ENCODE peak calls at places on chromosomes 12 and 14, in four cellular contexts. One of them, this sample, is unnamed.

GRCh38 chr14:71783101-71783500 is 149.1 kb upstream of the RGS6 start:
- DNase-seq in tibial nerve: no peak
- DNase-seq in small intestine: no peak
- DNase-seq in cardiac muscle cell: no peak
- DNase-seq in this sample: no peak

GRCh38 chr12:24361860-24362581 is 412.6 kb upstream of the SOX5 start:
- DNase-seq in tibial nerve: no peak
- DNase-seq in small intestine: no peak
- DNase-seq in cardiac muscle cell: no peak
- DNase-seq in this sample: no peak

GRCh38 chr14:34199585-34199984 is 248.7 kb upstream of the EGLN3 start:
- DNase-seq in tibial nerve: no peak
- DNase-seq in small intestine: no peak
- DNase-seq in cardiac muscle cell: no peak
- DNase-seq in this sample: no peak

GRCh38 chr12:87136330-87136976 is 880.3 kb upstream of the MGAT4C start:
- DNase-seq in tibial nerve: no peak
- DNase-seq in small intestine: no peak
- DNase-seq in cardiac muscle cell: no peak
- DNase-seq in this sample: no peak

GRCh38 chr12:129540954-129541353 is 362.9 kb downstream of the TMEM132D start:
- DNase-seq in tibial nerve: no peak
- DNase-seq in small intestine: no peak
- DNase-seq in cardiac muscle cell: no peak
- DNase-seq in this sample: no peak

GRCh38 chr14:31921251-31921650 is 155.9 kb upstream of the ARHGAP5 start:
- DNase-seq in tibial nerve: no peak
- DNase-seq in small intestine: no peak
- DNase-seq in cardiac muscle cell: no peak
- DNase-seq in this sample: no peak

GRCh38 chr14:59484611-59485174 is 376 bp downstream of the JKAMP start:
- DNase-seq in tibial nerve: no peak
- DNase-seq in small intestine: peak; percentile 35
- DNase-seq in cardiac muscle cell: no peak
- DNase-seq in this sample: no peak

GRCh38 chr12:69036999-69037398 is 104.0 kb upstream of the CPM start:
- DNase-seq in tibial nerve: no peak
- DNase-seq in small intestine: no peak
- DNase-seq in cardiac muscle cell: no peak
- DNase-seq in this sample: no peak

GRCh38 chr12:112018571-112019237 is 5.5 kb downstream of the ERP29 start:
- DNase-seq in tibial nerve: no peak
- DNase-seq in small intestine: no peak
- DNase-seq in cardiac muscle cell: no peak
- DNase-seq in this sample: no peak

GRCh38 chr12:45655753-45656152 is 73.8 kb upstream of the ARID2 start:
- DNase-seq in tibial nerve: no peak
- DNase-seq in small intestine: no peak
- DNase-seq in cardiac muscle cell: no peak
- DNase-seq in this sample: no peak

GRCh38 chr14:85279407-85279806 is 250.5 kb upstream of the FLRT2 start:
- DNase-seq in tibial nerve: no peak
- DNase-seq in small intestine: no peak
- DNase-seq in cardiac muscle cell: no peak
- DNase-seq in this sample: no peak

GRCh38 chr14:85276829-85277228 is 253.1 kb upstream of the FLRT2 start:
- DNase-seq in tibial nerve: no peak
- DNase-seq in small intestine: no peak
- DNase-seq in cardiac muscle cell: peak; percentile 9
- DNase-seq in this sample: no peak

GRCh38 chr14:85273099-85273677 is 256.8 kb upstream of the FLRT2 start:
- DNase-seq in tibial nerve: no peak
- DNase-seq in small intestine: no peak
- DNase-seq in cardiac muscle cell: no peak
- DNase-seq in this sample: no peak

DNA sequence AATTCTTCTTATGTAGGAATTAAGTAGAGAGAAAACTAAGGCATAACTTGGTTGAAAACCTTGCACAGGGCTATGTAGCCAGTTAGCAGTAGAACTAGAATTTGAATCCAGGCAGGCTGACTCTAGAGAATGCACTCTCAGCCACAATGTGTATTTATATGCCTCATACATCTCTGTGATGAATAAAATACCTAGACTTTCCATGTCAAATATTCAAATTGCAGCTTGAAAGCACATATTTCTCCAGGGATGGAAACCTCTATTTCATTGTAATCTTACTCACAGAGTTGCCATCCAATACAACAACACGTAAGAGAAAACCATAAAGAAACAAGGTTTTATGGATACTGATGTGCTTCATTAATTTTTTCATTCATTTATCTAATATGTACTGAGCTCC is 256.0 kb upstream of the FLRT2 start:
- DNase-seq in tibial nerve: no peak
- DNase-seq in small intestine: no peak
- DNase-seq in cardiac muscle cell: no peak
- DNase-seq in this sample: no peak
- H3K27ac ChIP-seq in tibial nerve: peak overlapping the region; percentile 47
- H3K27ac ChIP-seq in small intestine: no peak overlapping the region
- H3K27ac ChIP-seq in cardiac muscle cell: no peak overlapping the region
- H3K27ac ChIP-seq in this sample: no peak overlapping the region

DNA sequence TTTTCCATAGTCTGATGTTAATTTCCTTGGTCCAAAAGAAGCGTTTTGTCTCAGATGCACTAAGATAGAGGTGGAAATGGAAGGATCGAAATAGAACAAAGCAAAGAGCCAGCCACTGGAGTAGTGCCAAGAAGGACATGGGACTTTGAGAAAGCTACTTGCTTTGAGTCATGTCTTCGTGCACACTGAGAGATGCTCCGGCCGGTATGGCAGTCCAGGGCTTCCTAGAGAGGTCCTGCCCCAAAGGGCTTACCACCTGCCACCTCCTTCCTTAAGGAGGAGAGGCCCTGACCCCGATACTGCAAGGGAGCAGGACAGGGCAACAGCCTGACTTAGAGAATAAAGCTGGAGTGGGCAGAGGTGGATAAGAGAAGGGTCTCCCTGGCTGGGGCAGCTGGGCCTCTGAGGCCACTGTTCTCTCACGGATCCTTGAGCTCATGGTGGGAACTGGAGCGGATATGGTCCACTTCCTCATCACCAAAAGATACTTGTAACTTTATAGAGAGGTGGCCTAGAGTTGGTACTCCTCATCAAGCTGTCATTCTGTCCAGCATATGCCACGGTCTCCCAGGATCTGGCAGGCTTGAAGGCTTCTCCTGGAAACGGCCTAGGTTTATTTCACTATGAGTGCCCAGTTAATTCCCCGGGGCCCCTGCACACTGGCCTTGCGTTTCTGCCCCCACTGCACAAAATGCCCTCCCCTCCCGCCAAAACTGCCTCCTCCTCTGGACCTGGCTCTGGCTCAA is 57.4 kb downstream of the FOXN3 start:
- DNase-seq in tibial nerve: no peak
- DNase-seq in small intestine: no peak
- DNase-seq in cardiac muscle cell: no peak
- DNase-seq in this sample: no peak
- H3K27ac ChIP-seq in tibial nerve: peak overlapping the region; percentile 55
- H3K27ac ChIP-seq in small intestine: peak overlapping the region; percentile 6
- H3K27ac ChIP-seq in cardiac muscle cell: peak overlapping the region; percentile 22
- H3K27ac ChIP-seq in this sample: no peak overlapping the region

GRCh38 chr12:7130537-7130790 is 293 bp downstream of the CLSTN3 start:
- DNase-seq in tibial nerve: no peak
- DNase-seq in small intestine: no peak
- DNase-seq in cardiac muscle cell: no peak
- DNase-seq in this sample: no peak
- H3K27ac ChIP-seq in tibial nerve: peak overlapping the region; percentile 79
- H3K27ac ChIP-seq in small intestine: peak overlapping the region; percentile 61
- H3K27ac ChIP-seq in cardiac muscle cell: no peak overlapping the region
- H3K27ac ChIP-seq in this sample: no peak overlapping the region

GRCh38 chr12:123578243-123578642 is 6.1 kb upstream of the TMED2 start:
- DNase-seq in tibial nerve: no peak
- DNase-seq in small intestine: no peak
- DNase-seq in cardiac muscle cell: no peak
- DNase-seq in this sample: no peak
- H3K27ac ChIP-seq in tibial nerve: no peak overlapping the region
- H3K27ac ChIP-seq in small intestine: no peak overlapping the region
- H3K27ac ChIP-seq in cardiac muscle cell: no peak overlapping the region
- H3K27ac ChIP-seq in this sample: no peak overlapping the region

GRCh38 chr12:39047539-39048078 is 142.2 kb upstream of the CPNE8 start:
- DNase-seq in tibial nerve: no peak
- DNase-seq in small intestine: no peak
- DNase-seq in cardiac muscle cell: no peak
- DNase-seq in this sample: no peak

GRCh38 chr12:39043425-39043824 is 138.0 kb upstream of the CPNE8 start:
- DNase-seq in tibial nerve: no peak
- DNase-seq in small intestine: no peak
- DNase-seq in cardiac muscle cell: no peak
- DNase-seq in this sample: no peak

GRCh38 chr12:39048395-39048794 is 143.0 kb upstream of the CPNE8 start:
- DNase-seq in tibial nerve: no peak
- DNase-seq in small intestine: no peak
- DNase-seq in cardiac muscle cell: no peak
- DNase-seq in this sample: no peak

GRCh38 chr12:39044754-39045153 is 139.4 kb upstream of the CPNE8 start:
- DNase-seq in tibial nerve: no peak
- DNase-seq in small intestine: no peak
- DNase-seq in cardiac muscle cell: no peak
- DNase-seq in this sample: no peak
- H3K27ac ChIP-seq in tibial nerve: no peak overlapping the region
- H3K27ac ChIP-seq in small intestine: no peak overlapping the region
- H3K27ac ChIP-seq in cardiac muscle cell: no peak overlapping the region
- H3K27ac ChIP-seq in this sample: no peak overlapping the region

GRCh38 chr12:92973614-92974013 is 44.5 kb upstream of the EEA1 start:
- DNase-seq in tibial nerve: no peak
- DNase-seq in small intestine: no peak
- DNase-seq in cardiac muscle cell: no peak
- DNase-seq in this sample: no peak
- H3K27ac ChIP-seq in tibial nerve: no peak overlapping the region
- H3K27ac ChIP-seq in small intestine: no peak overlapping the region
- H3K27ac ChIP-seq in cardiac muscle cell: no peak overlapping the region
- H3K27ac ChIP-seq in this sample: no peak overlapping the region

DNA sequence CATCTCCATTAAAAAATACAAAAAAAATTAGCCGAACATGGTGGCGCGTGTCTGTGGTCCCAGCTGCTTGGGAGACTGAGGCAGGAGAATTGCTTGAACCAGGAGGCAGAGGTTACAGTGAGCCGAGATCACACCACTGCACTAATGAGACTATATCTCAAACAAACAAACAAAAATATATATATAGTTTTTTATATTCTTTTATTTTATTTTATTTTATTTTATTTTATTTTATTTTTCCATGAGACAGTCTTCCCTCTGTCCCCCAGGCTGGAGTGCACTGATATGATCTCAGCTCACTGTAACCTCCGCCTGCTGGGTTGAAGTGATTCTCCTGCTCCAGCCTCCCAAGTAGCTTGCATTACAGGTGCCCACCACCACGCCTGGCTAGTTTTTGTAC is 79.5 kb downstream of the IRF2BPL start:
- DNase-seq in tibial nerve: no peak
- DNase-seq in small intestine: no peak
- DNase-seq in cardiac muscle cell: no peak
- DNase-seq in this sample: no peak
- H3K27ac ChIP-seq in tibial nerve: peak overlapping the region; percentile 97
- H3K27ac ChIP-seq in small intestine: no peak overlapping the region
- H3K27ac ChIP-seq in cardiac muscle cell: peak overlapping the region; percentile 94
- H3K27ac ChIP-seq in this sample: no peak overlapping the region

DNA sequence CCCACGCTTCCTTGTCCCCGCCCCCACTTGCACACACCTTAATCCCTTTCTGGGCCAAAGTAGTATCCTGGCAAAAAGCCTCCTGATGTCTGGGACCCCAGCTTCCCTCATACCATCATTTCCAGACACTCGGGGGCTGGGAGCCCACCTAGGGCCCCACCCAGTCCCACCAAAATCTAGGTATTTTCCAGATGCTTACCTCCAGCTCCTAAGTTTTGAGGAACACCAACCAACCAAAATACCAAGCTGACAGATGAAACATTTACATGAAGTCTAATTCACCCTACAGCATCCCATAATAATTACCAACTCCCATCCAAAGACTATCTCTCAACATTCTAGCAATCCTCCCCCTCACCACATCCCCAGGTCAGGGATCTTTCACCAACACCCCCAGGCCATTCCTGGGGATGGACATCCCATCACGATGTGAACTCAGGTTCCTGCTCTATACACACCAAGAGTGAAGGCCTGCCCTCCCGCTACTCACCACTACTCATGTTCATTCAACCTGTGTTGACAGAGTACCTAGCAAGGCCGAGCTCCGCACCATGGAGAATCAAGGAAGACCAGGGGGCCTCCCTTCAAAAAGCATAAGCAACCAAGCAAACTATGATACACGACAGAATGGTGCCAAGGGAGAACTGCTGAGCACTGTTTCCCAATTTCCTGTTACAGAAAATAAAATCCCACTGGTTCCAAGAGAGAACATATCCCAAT is 1.6 kb upstream of the CHD4 start:
- DNase-seq in tibial nerve: no peak
- DNase-seq in small intestine: no peak
- DNase-seq in cardiac muscle cell: no peak
- DNase-seq in this sample: no peak
- H3K27ac ChIP-seq in tibial nerve: peak overlapping the region; percentile 100
- H3K27ac ChIP-seq in small intestine: peak overlapping the region; percentile 96
- H3K27ac ChIP-seq in cardiac muscle cell: peak overlapping the region; percentile 69
- H3K27ac ChIP-seq in this sample: no peak overlapping the region

GRCh38 chr14:94021001-94021400 is 5.1 kb upstream of the OTUB2 start:
- DNase-seq in tibial nerve: no peak
- DNase-seq in small intestine: no peak
- DNase-seq in cardiac muscle cell: no peak
- DNase-seq in this sample: no peak

GRCh38 chr14:94018308-94018707 is 7.8 kb upstream of the OTUB2 start:
- DNase-seq in tibial nerve: no peak
- DNase-seq in small intestine: no peak
- DNase-seq in cardiac muscle cell: no peak
- DNase-seq in this sample: no peak

GRCh38 chr14:94021416-94022157 is 4.6 kb upstream of the OTUB2 start:
- DNase-seq in tibial nerve: no peak
- DNase-seq in small intestine: no peak
- DNase-seq in cardiac muscle cell: peak; percentile 53
- DNase-seq in this sample: no peak

GRCh38 chr14:94020267-94020666 is 5.9 kb upstream of the OTUB2 start:
- DNase-seq in tibial nerve: no peak
- DNase-seq in small intestine: no peak
- DNase-seq in cardiac muscle cell: no peak
- DNase-seq in this sample: no peak

DNA sequence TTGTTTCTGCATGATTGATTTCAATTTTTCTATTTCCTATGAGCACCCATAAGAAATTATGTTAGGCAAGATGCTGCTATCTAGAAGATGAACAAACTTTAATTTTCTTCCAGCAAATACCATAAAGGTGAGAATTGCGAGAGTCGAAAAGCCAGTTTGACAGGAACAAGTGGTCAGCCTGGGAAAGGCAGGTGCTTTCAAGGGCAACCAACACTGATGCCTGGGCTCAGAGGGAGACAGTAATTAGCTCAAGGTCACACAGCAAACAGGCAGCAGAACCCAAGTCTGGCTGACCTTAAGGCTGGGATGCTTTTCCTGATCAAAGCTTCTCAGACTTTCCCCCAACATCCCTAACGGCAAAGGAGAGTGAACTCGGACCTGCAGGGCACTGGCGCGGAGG is 6.8 kb upstream of the OTUB2 start:
- DNase-seq in tibial nerve: no peak
- DNase-seq in small intestine: no peak
- DNase-seq in cardiac muscle cell: no peak
- DNase-seq in this sample: no peak
- H3K27ac ChIP-seq in tibial nerve: no peak overlapping the region
- H3K27ac ChIP-seq in small intestine: no peak overlapping the region
- H3K27ac ChIP-seq in cardiac muscle cell: no peak overlapping the region
- H3K27ac ChIP-seq in this sample: no peak overlapping the region